ENCODE peak calls at places on chromosomes 2 and 18, in seven cellular contexts. B, R, Y, S, A, O and T are unnamed samples.

GRCh38 chr2:102514061-102514785 is 41.2 kb downstream of the SLC9A4 start:
- DNase-seq in B (peak; percentile 47), R (no peak), Y (peak; percentile 83), S (no peak), A (no peak), O (no peak), T (peak; percentile 82)

GRCh38 chr2:119293254-119293653 is 69.6 kb downstream of the STEAP3 start:
- DNase-seq in B (no peak), R (no peak), Y (peak; percentile 15), S (no peak), A (no peak), O (no peak), T (no peak)

GRCh38 chr2:22487541-22487940 is 897.4 kb upstream of the KLHL29 start:
- DNase-seq in B (no peak), R (no peak), Y (no peak), S (no peak), A (no peak), O (no peak), T (no peak)

GRCh38 chr2:190717306-190717705 is 68.4 kb downstream of the NAB1 start:
- DNase-seq in B (no peak), R (no peak), Y (no peak), S (no peak), A (no peak), O (no peak), T (no peak)

GRCh38 chr18:74083071-74083954 is 64.3 kb downstream of the FBXO15 start:
- DNase-seq in B (no peak), R (no peak), Y (peak; percentile 6), S (no peak), A (no peak), O (no peak), T (no peak)

GRCh38 chr2:221529943-221530652 is 42.0 kb downstream of the EPHA4 start:
- DNase-seq in B (peak; percentile 33), R (no peak), Y (peak; percentile 78), S (no peak), A (no peak), O (no peak), T (peak; percentile 63)

GRCh38 chr18:48806551-48807261 is 144.1 kb downstream of the SMAD7 start:
- DNase-seq in B (no peak), R (no peak), Y (no peak), S (peak; percentile 45), A (peak; percentile 21), O (peak; percentile 13), T (no peak)

GRCh38 chr18:75161629-75162028 is 47.3 kb downstream of the PTGR3 start:
- DNase-seq in B (no peak), R (no peak), Y (no peak), S (no peak), A (peak; percentile 30), O (no peak), T (no peak)

GRCh38 chr2:204971219-204971907 is 426.1 kb downstream of the PARD3B start:
- DNase-seq in B (no peak), R (no peak), Y (no peak), S (no peak), A (no peak), O (no peak), T (no peak)

GRCh38 chr2:234003972-234004617 is 46.4 kb upstream of the SPP2 start:
- DNase-seq in B (peak; percentile 76), R (no peak), Y (peak; percentile 93), S (no peak), A (no peak), O (no peak), T (peak; percentile 78)

GRCh38 chr2:169164311-169164710 is 94.9 kb downstream of the DHRS9 start:
- DNase-seq in B (no peak), R (no peak), Y (no peak), S (no peak), A (no peak), O (no peak), T (no peak)

DNA sequence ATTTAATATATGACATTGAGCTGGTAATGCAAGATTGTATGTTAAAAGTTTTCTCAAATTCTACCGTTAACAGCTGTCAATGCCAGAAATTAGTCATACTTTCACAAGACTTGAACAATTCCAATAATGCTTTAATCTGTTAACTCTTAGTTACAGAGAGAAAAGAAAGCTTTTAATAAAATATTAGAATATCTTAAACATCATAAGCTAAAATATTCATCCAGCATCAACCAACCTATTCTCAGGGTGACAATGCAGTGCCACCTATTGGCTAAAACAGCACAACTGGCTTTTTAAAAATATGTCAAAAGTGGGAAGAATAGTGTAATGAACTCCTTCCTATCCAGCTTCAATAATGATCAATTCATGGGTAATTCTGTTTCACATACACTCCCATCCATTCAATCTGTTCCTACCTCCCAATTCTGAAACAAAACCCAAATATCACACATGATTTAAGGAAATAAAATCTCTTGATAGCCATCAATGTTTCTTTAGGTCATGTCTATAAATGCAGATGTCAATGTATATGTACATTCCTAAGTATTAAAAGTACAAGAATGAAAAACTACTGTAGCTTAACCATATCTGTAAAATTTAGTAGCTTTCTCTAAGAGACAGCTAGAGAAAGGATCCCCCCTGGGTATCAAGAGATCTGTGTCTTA is 79.8 kb upstream of the CCDC141 start:
- DNase-seq in B (no peak), R (no peak), Y (no peak), S (no peak), A (no peak), O (no peak), T (no peak)
- TF ChIP-seq CTCF in B (peak; percentile 34), R (peak; percentile 66), Y (peak; percentile 52), S (peak; percentile 56), A (no peak), O (peak; percentile 25), T (peak; percentile 64)

DNA sequence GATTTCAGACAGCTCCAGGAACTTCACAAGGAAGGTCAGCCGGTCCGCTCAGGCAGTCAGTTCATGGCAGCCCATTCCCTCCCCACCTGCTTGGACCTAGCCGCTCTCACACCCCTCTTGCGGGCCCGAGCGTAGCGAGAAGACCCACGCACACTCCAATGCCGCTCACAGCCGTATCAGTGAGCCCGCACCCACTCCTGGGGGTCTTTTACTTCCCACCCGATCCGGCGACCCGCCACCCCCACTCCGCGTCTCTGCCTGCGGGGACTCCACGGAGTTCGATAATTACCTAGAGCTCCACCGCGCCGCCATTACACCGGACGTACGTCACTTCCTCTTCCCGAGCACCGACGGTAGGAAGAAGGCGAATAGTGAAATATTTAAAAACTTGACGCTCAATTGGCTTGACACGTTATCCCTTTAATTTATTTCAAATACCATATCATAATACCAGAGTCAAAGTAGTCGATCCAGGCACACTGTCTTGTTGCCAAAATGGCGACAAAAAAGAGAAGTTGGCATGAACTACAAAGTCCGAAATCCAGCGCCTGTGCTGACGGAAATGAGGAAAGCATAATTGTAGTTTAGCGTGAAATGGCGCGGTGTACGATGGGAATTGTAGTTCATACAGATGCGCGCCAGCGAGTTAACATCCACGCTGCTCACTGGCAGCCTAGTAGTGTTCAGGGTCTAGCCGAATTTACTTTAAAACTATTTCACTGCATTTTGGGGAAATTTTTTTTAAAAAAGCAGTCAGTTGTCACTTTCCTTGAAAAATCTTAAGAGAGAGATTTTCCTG is at the start of gene CWC22:
- DNase-seq in B (peak; percentile 41), R (peak; percentile 53), Y (peak; percentile 81), S (peak; percentile 88), A (peak; percentile 92), O (peak; percentile 91), T (peak; percentile 68)
- TF ChIP-seq CTCF in B (no peak), R (no peak), Y (no peak), S (no peak), A (no peak), O (no peak), T (no peak)

GRCh38 chr2:9764153-9764778 is 79.0 kb upstream of the TAF1B start:
- DNase-seq in B (no peak), R (no peak), Y (no peak), S (no peak), A (no peak), O (no peak), T (no peak)

GRCh38 chr2:9763356-9764152 is 79.7 kb upstream of the TAF1B start:
- DNase-seq in B (no peak), R (no peak), Y (no peak), S (no peak), A (no peak), O (no peak), T (no peak)

GRCh38 chr2:9767656-9768281 is 75.5 kb upstream of the TAF1B start:
- DNase-seq in B (no peak), R (no peak), Y (no peak), S (no peak), A (no peak), O (no peak), T (no peak)

GRCh38 chr2:9768388-9768787 is 74.9 kb upstream of the TAF1B start:
- DNase-seq in B (no peak), R (peak; percentile 36), Y (no peak), S (no peak), A (no peak), O (no peak), T (no peak)

GRCh38 chr2:9765611-9766531 is 77.4 kb upstream of the TAF1B start:
- DNase-seq in B (no peak), R (no peak), Y (no peak), S (no peak), A (no peak), O (no peak), T (no peak)
- TF ChIP-seq CTCF in B (no peak), R (no peak), Y (no peak), S (no peak), A (no peak), O (no peak), T (no peak)

DNA sequence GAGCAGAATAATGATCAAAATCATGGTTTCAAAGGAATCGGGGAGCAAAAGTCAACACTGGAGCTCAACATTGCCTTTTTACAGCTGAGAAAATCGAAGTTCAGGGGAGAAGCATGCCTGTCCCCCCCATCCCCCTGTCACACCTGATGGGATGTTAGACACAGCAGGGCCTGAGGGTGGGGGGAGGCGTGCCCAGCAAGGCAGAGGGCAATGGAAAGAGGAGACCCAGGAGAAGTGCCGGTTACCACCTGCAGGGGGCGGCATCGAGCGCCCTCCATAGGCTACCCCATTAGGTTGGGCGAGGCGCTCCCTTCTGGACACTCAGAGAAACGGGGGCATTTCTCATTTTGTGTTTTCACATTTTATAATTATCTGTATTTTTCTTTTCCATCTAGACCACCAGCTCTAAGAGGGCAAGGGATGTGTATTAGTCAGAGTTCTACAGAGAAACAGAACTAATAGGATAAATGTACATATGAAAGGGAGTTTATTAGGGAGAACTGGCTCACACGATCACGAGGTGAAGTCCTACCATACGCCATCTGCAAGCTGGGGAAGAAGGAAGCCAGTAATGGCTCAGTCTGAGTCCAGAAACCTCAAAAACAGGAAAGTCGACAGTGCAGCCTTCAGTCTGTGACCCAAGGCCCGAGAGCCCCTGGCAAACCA is 271.3 kb downstream of the LRATD1 start:
- DNase-seq in B (no peak), R (peak; percentile 10), Y (no peak), S (peak; percentile 47), A (no peak), O (no peak), T (no peak)
- TF ChIP-seq CTCF in B (no peak), R (peak; percentile 65), Y (peak; percentile 11), S (peak; percentile 57), A (no peak), O (no peak), T (peak; percentile 74)

GRCh38 chr2:212345966-212346365 is 192.6 kb downstream of the ERBB4 start:
- DNase-seq in B (no peak), R (no peak), Y (no peak), S (no peak), A (no peak), O (no peak), T (no peak)
- TF ChIP-seq CTCF in B (no peak), R (no peak), Y (no peak), S (no peak), A (no peak), O (no peak), T (no peak)